ENCODE peak calls at places on chromosomes 7 and 10, in eight cellular contexts. C, Y, R, U, K, I, T and W are unnamed samples.

GRCh38 chr10:99394761-99395386 is 35.5 kb downstream of the GOT1 start:
- DNase-seq in T (no peak), Y (no peak), C (no peak), K (no peak), U (peak; percentile 46), I (no peak), R (no peak), W (peak; percentile 64)

GRCh38 chr10:5788969-5789368 is 24.3 kb downstream of the GDI2 start:
- DNase-seq in C (no peak), R (no peak), T (no peak), I (no peak), K (no peak), Y (no peak), U (no peak), W (no peak)

GRCh38 chr10:60257767-60258428 is 131.8 kb downstream of the ANK3 start:
- DNase-seq in K (no peak), Y (no peak), R (no peak), U (no peak), C (no peak), I (no peak), T (no peak), W (no peak)

GRCh38 chr10:89838002-89838615 is 136.7 kb downstream of the KIF20B start:
- DNase-seq in I (no peak), T (no peak), C (no peak), Y (no peak), R (no peak), K (peak; percentile 67), U (no peak), W (no peak)

GRCh38 chr10:69872326-69872725 is 70.6 kb downstream of the COL13A1 start:
- DNase-seq in Y (no peak), T (no peak), R (no peak), C (no peak), I (no peak), U (no peak), K (no peak), W (no peak)

GRCh38 chr10:70775679-70776454 is 9.3 kb downstream of the TBATA start:
- DNase-seq in C (peak; percentile 17), K (peak; percentile 47), U (no peak), T (no peak), Y (no peak), I (no peak), R (no peak), W (no peak)

GRCh38 chr10:75294031-75294437 is 58.3 kb upstream of the COMTD1 start:
- DNase-seq in R (no peak), K (no peak), T (no peak), C (no peak), Y (no peak), U (no peak), I (no peak), W (no peak)

GRCh38 chr7:134779741-134780065 is 269 bp downstream of the CALD1 start:
- DNase-seq in Y (no peak), T (no peak), R (no peak), K (no peak), I (no peak), C (no peak), U (no peak), W (no peak)

GRCh38 chr10:68516766-68517165 is 10.6 kb downstream of the SLC25A16 start:
- DNase-seq in Y (no peak), U (no peak), T (no peak), I (no peak), C (no peak), R (no peak), K (no peak), W (no peak)

GRCh38 chr7:121020652-121021051 is 32.1 kb downstream of the CPED1 start:
- DNase-seq in C (no peak), Y (no peak), K (no peak), R (no peak), T (no peak), I (no peak), U (peak; percentile 63), W (peak; percentile 43)

GRCh38 chr10:29668628-29669027 is 33.9 kb upstream of the SVIL start:
- DNase-seq in Y (no peak), U (peak; percentile 84), K (no peak), T (no peak), C (no peak), R (no peak), I (peak; percentile 30), W (peak; percentile 84)

GRCh38 chr7:23530355-23530754 is 1.4 kb downstream of the TRA2A start:
- DNase-seq in I (peak; percentile 47), C (peak; percentile 40), T (peak; percentile 71), Y (no peak), U (peak; percentile 58), K (no peak), R (peak; percentile 29), W (peak; percentile 21)
- TF ChIP-seq CTCF in I (no peak), C (no peak), T (peak; percentile 64), Y (no peak), U (peak; percentile 31), K (no peak), R (no peak), W (peak; percentile 28)

DNA sequence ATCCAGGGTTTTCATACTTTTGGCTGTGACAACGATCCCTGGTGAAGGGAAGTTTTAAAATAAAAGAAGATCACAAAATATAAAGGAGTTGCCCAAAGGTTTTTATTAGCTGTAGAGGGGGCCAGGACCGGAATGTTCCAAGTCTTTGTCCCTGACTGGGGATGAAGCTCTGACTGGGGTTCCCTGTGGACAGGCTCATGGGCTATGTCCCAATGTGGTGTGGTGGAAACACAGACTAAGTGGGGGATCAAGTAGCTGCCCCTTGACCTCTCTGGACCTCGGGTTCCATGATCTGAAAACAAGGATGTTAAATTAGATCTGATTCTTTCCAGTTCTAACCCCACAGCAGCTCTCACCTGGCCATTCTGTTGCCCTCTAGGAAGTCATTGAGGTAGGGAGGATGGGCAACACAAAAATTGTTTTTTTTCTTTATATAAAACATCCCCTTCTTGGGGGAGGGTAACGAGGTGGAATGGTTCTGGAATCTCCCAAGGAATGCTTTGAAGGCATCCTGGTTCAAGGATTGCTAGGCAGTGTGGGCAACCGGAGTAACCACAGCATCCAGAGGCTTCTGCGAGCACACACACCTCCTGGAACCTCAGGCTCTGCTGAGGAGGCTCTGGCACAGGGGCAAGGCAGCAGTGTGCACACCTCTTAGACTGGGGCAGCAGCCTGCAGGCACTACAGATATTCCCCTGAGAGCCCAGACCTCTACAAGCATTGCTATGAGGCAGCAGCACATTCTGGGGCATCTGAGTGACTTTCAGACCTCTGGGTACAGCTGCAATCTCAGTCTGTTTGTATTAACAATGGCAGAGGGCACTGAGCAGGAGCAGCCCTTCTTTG is 21.4 kb upstream of the CRYGN start:
- DNase-seq in Y (no peak), K (no peak), I (no peak), U (no peak), T (no peak), R (no peak), C (peak; percentile 54), W (no peak)
- H3K27ac ChIP-seq in Y (peak overlapping the region; percentile 87), K (peak overlapping the region; percentile 63), I (peak overlapping the region; percentile 83), U (no peak overlapping the region), T (no peak overlapping the region), R (no peak overlapping the region), C (peak overlapping the region; percentile 95), W (no peak overlapping the region)

GRCh38 chr7:55535637-55536016 is 36.7 kb downstream of the VOPP1 start:
- DNase-seq in T (no peak), I (no peak), C (no peak), K (no peak), U (no peak), R (no peak), Y (no peak), W (no peak)
- H3K4me1 ChIP-seq in T (peaks cover 89% of the 10 kb centered on the region), I (peaks cover 39% of the 10 kb centered on the region), C (peaks cover 52% of the 10 kb centered on the region), K (peaks cover 91% of the 10 kb centered on the region), U (peaks cover 58% of the 10 kb centered on the region), R (peaks cover 8% of the 10 kb centered on the region), Y (peaks cover 4% of the 10 kb centered on the region), W (peaks cover 36% of the 10 kb centered on the region)

DNA sequence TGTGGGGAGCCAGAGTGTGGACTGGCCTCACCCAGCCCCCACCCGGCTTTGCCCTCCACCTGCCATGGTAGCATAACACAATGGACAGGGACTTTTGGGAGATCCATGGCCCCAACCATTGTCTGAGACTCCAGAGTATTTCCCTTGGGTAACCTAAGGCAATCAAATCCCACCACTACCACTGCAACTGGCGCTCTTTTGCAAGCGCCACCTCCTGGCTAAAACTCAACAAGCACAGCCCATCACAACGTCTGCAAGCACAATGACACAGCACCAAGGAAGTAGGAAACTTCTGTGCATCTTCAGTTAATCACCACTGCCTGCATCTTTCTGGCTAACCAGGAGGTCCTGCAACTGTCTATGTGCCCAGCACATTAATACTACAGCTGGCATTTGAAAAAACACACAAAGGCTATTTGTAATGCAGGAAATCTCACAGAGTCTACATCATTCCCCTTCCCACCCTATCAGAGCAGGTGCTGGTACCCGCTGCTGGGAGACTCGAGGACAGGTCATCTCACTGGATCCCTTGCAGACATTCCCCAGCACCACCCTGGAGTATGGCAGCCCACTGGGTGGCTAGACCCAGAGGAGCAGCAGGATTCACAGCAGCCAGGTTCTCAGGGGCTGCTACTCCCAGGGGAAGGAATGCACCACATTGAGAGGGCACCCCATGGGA is 27.7 kb downstream of the ANKRD26 start:
- DNase-seq in R (no peak), K (no peak), T (no peak), Y (no peak), C (no peak), U (no peak), I (peak; percentile 27), W (no peak)
- TF ChIP-seq CTCF in R (no peak), K (no peak), T (peak; percentile 44), Y (no peak), C (no peak), U (no peak), I (no peak), W (peak; percentile 24)

DNA sequence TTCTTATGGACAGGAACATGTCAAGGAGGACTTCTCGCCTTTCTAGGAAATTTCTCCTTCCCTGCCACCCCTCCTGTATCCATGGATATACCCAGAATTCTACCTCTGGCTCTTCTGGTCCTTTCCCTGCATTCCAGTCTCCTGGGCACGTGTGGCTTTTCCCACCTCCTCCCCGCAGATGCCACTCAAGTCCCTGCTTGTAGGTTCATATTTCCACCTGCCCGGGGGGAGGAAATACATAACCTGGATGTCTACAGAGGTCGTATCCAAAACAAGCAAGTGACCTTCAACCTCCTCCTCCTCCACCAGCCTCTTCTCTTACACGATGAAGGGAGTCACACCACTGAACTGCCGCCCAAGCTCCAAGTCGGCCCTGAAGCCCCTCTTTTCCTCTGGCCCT is 20.7 kb downstream of the FGFR2 start:
- DNase-seq in U (no peak), T (no peak), I (no peak), K (no peak), Y (no peak), R (no peak), C (no peak), W (peak; percentile 41)
- H3K27ac ChIP-seq in U (no peak overlapping the region), T (no peak overlapping the region), I (no peak overlapping the region), K (no peak overlapping the region), Y (no peak overlapping the region), R (no peak overlapping the region), C (no peak overlapping the region), W (no peak overlapping the region)

GRCh38 chr10:113533801-113534200 is 19.1 kb upstream of the HABP2 start:
- DNase-seq in R (no peak), K (no peak), Y (no peak), U (no peak), C (no peak), I (no peak), T (no peak), W (no peak)

GRCh38 chr10:113534428-113534827 is 18.4 kb upstream of the HABP2 start:
- DNase-seq in T (no peak), R (no peak), I (no peak), C (no peak), Y (no peak), U (no peak), K (no peak), W (no peak)

GRCh38 chr10:113529575-113529974 is 23.3 kb upstream of the HABP2 start:
- DNase-seq in U (no peak), Y (no peak), K (no peak), R (no peak), I (no peak), T (no peak), C (no peak), W (no peak)

GRCh38 chr10:113530476-113530875 is 22.4 kb upstream of the HABP2 start:
- DNase-seq in T (no peak), K (no peak), U (no peak), Y (no peak), I (no peak), C (no peak), R (no peak), W (no peak)

GRCh38 chr10:113532724-113533123 is 20.1 kb upstream of the HABP2 start:
- DNase-seq in T (no peak), U (no peak), R (no peak), C (no peak), Y (no peak), I (no peak), K (no peak), W (no peak)
- H3K4me1 ChIP-seq in T (no peaks in the 10 kb centered on the region), U (no peaks in the 10 kb centered on the region), R (no peaks in the 10 kb centered on the region), C (no peaks in the 10 kb centered on the region), Y (no peaks in the 10 kb centered on the region), I (no peaks in the 10 kb centered on the region), K (no peaks in the 10 kb centered on the region), W (no peaks in the 10 kb centered on the region)